ENCODE peak calls at places on chromosomes 7 and 10, in five cellular contexts. One of them, this sample, is unnamed.

GRCh38 chr10:4651404-4652037 is 174.5 kb upstream of the AKR1E2 start:
- DNase-seq in AG09309: no peak
- DNase-seq in skeletal muscle cell: no peak
- DNase-seq in AG04450: no peak
- DNase-seq in SK-N-SH: no peak
- DNase-seq in this sample: no peak

GRCh38 chr7:73433924-73434700 is 534 bp downstream of the FZD9 start:
- DNase-seq in AG04450: no peak
- DNase-seq in skeletal muscle cell: no peak
- DNase-seq in AG09309: no peak
- DNase-seq in SK-N-SH: no peak
- DNase-seq in this sample: no peak

GRCh38 chr10:91144961-91145360 is 75.5 kb upstream of the PCGF5 start:
- DNase-seq in SK-N-SH: no peak
- DNase-seq in skeletal muscle cell: no peak
- DNase-seq in AG09309: no peak
- DNase-seq in AG04450: no peak
- DNase-seq in this sample: no peak

GRCh38 chr10:127921075-127921750 is 14.3 kb downstream of the PTPRE start:
- DNase-seq in SK-N-SH: no peak
- DNase-seq in AG09309: no peak
- DNase-seq in skeletal muscle cell: no peak
- DNase-seq in AG04450: no peak
- DNase-seq in this sample: no peak

GRCh38 chr7:87148332-87148955 is 3.8 kb upstream of the DMTF1 start:
- DNase-seq in AG04450: no peak
- DNase-seq in SK-N-SH: peak
- DNase-seq in AG09309: no peak
- DNase-seq in skeletal muscle cell: peak
- DNase-seq in this sample: peak

GRCh38 chr10:128571745-128572144 is 445.5 kb upstream of the MKI67 start:
- DNase-seq in AG09309: no peak
- DNase-seq in SK-N-SH: no peak
- DNase-seq in AG04450: no peak
- DNase-seq in skeletal muscle cell: no peak
- DNase-seq in this sample: no peak

GRCh38 chr7:135342887-135343286 is 109.2 kb downstream of the STRA8 start:
- DNase-seq in AG04450: no peak
- DNase-seq in skeletal muscle cell: no peak
- DNase-seq in AG09309: no peak
- DNase-seq in SK-N-SH: peak
- DNase-seq in this sample: no peak

GRCh38 chr10:60414877-60415585 is 25.4 kb upstream of the ANK3 start:
- DNase-seq in AG04450: peak
- DNase-seq in SK-N-SH: no peak
- DNase-seq in AG09309: peak
- DNase-seq in skeletal muscle cell: no peak
- DNase-seq in this sample: peak

GRCh38 chr7:132402096-132402495 is 174.2 kb downstream of the PLXNA4 start:
- DNase-seq in skeletal muscle cell: no peak
- DNase-seq in SK-N-SH: no peak
- DNase-seq in AG09309: no peak
- DNase-seq in AG04450: no peak
- DNase-seq in this sample: no peak

GRCh38 chr7:64509583-64509982 is 53.3 kb downstream of the ZNF680 start:
- DNase-seq in AG09309: no peak
- DNase-seq in AG04450: no peak
- DNase-seq in SK-N-SH: no peak
- DNase-seq in skeletal muscle cell: no peak
- DNase-seq in this sample: no peak

GRCh38 chr7:96400518-96400917 is 78.6 kb upstream of the SLC25A13 start:
- DNase-seq in AG09309: no peak
- DNase-seq in SK-N-SH: no peak
- DNase-seq in skeletal muscle cell: no peak
- DNase-seq in AG04450: no peak
- DNase-seq in this sample: no peak

GRCh38 chr7:20030915-20031362 is 186.2 kb downstream of the MACC1 start:
- DNase-seq in SK-N-SH: no peak
- DNase-seq in AG04450: peak
- DNase-seq in AG09309: peak
- DNase-seq in skeletal muscle cell: no peak
- DNase-seq in this sample: peak

GRCh38 chr7:20030417-20030816 is 186.8 kb downstream of the MACC1 start:
- DNase-seq in SK-N-SH: no peak
- DNase-seq in skeletal muscle cell: no peak
- DNase-seq in AG09309: no peak
- DNase-seq in AG04450: no peak
- DNase-seq in this sample: no peak

GRCh38 chr7:20021834-20022233 is 195.3 kb downstream of the MACC1 start:
- DNase-seq in AG09309: no peak
- DNase-seq in AG04450: no peak
- DNase-seq in SK-N-SH: no peak
- DNase-seq in skeletal muscle cell: no peak
- DNase-seq in this sample: no peak

DNA sequence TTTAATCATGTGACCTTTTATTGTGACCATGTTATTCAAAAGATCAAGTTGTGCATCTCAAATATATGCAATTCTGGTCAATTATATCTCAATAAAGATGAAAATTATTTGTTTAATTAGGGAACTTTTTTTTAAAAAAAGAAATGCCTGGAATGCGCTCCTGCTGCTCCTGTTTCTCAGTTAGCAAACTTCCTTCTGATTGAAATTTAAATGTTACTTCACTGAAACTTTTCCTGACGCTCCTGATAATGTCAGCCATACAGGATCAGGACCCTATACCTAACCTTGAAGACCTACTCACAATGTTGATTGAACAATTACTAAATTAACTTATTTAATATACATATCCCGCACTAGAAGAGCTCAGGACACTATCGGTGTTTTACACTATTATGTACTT is 190.4 kb downstream of the MACC1 start:
- DNase-seq in SK-N-SH: no peak
- DNase-seq in AG04450: no peak
- DNase-seq in skeletal muscle cell: no peak
- DNase-seq in AG09309: no peak
- DNase-seq in this sample: no peak
- H3K4me3 ChIP-seq in SK-N-SH: no peak
- H3K4me3 ChIP-seq in AG04450: no peak
- H3K4me3 ChIP-seq in skeletal muscle cell: no peak
- H3K4me3 ChIP-seq in AG09309: no peak
- H3K4me3 ChIP-seq in this sample: no peak

DNA sequence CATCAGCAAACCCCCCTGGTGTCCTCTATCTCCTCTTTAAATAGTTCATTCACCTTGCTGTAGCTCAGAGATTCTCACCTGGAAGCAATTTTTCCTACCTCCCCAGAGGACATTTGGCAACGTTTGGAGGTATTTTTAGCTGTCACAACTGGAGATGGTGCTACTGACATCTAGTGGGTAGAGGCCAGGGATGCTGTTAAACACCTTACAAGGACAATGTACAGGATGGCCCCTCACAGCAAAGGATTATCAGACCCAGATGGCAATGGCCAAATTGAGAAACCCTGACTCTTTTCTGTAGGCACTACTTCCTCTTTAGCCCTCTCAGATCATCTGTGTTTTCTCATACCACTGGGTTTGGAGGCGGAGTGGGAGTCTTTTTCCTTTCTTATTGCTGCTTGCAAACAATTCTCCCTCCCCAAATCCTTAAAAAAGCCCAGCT is 13.2 kb upstream of the TRA2A start:
- DNase-seq in AG04450: no peak
- DNase-seq in AG09309: no peak
- DNase-seq in SK-N-SH: no peak
- DNase-seq in skeletal muscle cell: no peak
- DNase-seq in this sample: no peak
- H3K4me3 ChIP-seq in AG04450: no peak
- H3K4me3 ChIP-seq in AG09309: no peak
- H3K4me3 ChIP-seq in SK-N-SH: no peak
- H3K4me3 ChIP-seq in skeletal muscle cell: no peak
- H3K4me3 ChIP-seq in this sample: no peak

GRCh38 chr10:95354130-95354529 is 63.3 kb upstream of the PDLIM1 start:
- DNase-seq in AG09309: no peak
- DNase-seq in AG04450: no peak
- DNase-seq in skeletal muscle cell: no peak
- DNase-seq in SK-N-SH: no peak
- DNase-seq in this sample: no peak
- H3K4me3 ChIP-seq in AG09309: no peak
- H3K4me3 ChIP-seq in AG04450: no peak
- H3K4me3 ChIP-seq in skeletal muscle cell: no peak
- H3K4me3 ChIP-seq in SK-N-SH: no peak
- H3K4me3 ChIP-seq in this sample: no peak

DNA sequence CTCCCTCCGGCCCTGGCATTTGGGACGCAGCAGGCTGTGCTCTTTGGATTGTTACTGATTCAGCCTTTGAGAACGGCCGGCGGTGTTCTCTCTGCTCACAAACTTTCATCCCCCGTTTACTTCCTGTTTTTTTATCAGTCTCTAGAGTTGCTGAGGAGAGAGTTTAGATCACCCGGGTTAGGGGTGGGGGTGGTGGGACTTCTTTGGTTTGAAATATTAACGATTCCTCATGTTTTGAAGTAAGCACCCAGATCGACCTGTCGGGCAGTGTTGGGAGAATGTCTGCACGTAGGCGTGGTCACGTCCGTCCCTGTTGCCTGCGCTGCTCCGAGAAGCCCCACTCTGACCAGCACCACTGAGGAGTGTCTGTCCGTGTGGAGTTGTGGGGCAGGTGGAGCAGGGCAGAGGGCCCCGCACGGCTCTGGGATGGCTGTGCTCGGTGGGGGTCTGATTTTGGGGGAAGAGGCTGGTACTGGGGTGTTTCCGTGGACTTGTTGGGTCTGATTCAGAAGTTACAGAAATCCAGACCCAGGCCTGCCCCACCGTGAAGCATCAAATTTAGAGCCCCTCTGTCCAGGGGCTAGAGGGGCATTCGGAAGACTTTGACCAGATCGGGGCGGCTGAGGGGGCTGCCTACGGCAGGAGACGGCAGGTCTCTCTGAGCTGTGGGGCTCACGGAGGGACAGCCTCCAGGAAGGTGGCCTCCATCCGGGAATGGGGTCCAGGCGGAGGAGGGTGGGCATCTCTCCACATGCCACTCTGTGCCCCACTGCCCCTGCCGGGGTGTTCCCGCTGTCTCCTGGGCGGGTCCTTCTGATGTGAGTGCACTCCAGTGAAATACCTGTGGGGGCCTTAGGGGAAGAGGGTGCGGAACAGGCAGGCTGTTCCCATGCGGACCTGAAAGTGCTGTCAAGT is 7.4 kb downstream of the INPP5A start:
- DNase-seq in skeletal muscle cell: no peak
- DNase-seq in AG04450: no peak
- DNase-seq in AG09309: no peak
- DNase-seq in SK-N-SH: no peak
- DNase-seq in this sample: no peak
- H3K4me3 ChIP-seq in skeletal muscle cell: no peak
- H3K4me3 ChIP-seq in AG04450: no peak
- H3K4me3 ChIP-seq in AG09309: no peak
- H3K4me3 ChIP-seq in SK-N-SH: no peak
- H3K4me3 ChIP-seq in this sample: no peak

GRCh38 chr10:42960491-42961155 is 116.2 kb upstream of the RET start:
- DNase-seq in AG09309: no peak
- DNase-seq in AG04450: no peak
- DNase-seq in skeletal muscle cell: no peak
- DNase-seq in SK-N-SH: no peak
- DNase-seq in this sample: no peak

GRCh38 chr10:42959833-42960232 is 117.0 kb upstream of the RET start:
- DNase-seq in AG04450: no peak
- DNase-seq in AG09309: no peak
- DNase-seq in SK-N-SH: no peak
- DNase-seq in skeletal muscle cell: no peak
- DNase-seq in this sample: no peak

GRCh38 chr10:42961156-42961589 is 115.7 kb upstream of the RET start:
- DNase-seq in SK-N-SH: no peak
- DNase-seq in skeletal muscle cell: no peak
- DNase-seq in AG04450: no peak
- DNase-seq in AG09309: no peak
- DNase-seq in this sample: no peak

GRCh38 chr10:42955493-42955889 is 121.4 kb upstream of the RET start:
- DNase-seq in skeletal muscle cell: no peak
- DNase-seq in AG04450: no peak
- DNase-seq in SK-N-SH: no peak
- DNase-seq in AG09309: no peak
- DNase-seq in this sample: no peak

GRCh38 chr10:42958142-42958868 is 118.6 kb upstream of the RET start:
- DNase-seq in AG04450: no peak
- DNase-seq in skeletal muscle cell: no peak
- DNase-seq in SK-N-SH: no peak
- DNase-seq in AG09309: no peak
- DNase-seq in this sample: no peak
- H3K4me3 ChIP-seq in AG04450: no peak
- H3K4me3 ChIP-seq in skeletal muscle cell: no peak
- H3K4me3 ChIP-seq in SK-N-SH: no peak
- H3K4me3 ChIP-seq in AG09309: no peak
- H3K4me3 ChIP-seq in this sample: no peak

DNA sequence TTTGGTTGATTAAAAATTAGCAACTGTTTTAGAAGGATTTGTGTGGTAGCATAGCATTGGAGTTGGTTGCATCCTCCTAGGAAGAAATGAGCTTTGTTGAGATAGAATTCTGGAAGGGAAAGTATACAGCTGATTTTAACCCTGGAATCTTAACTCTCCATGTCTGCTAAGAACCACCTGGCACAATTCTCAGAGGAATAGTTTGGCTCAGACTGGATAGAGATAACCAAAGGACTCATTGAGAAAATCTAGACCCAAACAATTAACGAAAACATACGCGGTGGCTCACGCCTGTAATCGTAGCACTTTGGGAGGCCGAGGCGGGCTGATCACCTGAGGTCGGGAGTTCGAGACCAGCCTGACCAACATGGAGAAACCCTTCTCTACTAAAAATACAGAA is 99.1 kb upstream of the AOAH start:
- DNase-seq in skeletal muscle cell: no peak
- DNase-seq in SK-N-SH: no peak
- DNase-seq in AG09309: no peak
- DNase-seq in AG04450: no peak
- DNase-seq in this sample: no peak
- H3K4me3 ChIP-seq in skeletal muscle cell: no peak
- H3K4me3 ChIP-seq in SK-N-SH: no peak
- H3K4me3 ChIP-seq in AG09309: no peak
- H3K4me3 ChIP-seq in AG04450: no peak
- H3K4me3 ChIP-seq in this sample: no peak

DNA sequence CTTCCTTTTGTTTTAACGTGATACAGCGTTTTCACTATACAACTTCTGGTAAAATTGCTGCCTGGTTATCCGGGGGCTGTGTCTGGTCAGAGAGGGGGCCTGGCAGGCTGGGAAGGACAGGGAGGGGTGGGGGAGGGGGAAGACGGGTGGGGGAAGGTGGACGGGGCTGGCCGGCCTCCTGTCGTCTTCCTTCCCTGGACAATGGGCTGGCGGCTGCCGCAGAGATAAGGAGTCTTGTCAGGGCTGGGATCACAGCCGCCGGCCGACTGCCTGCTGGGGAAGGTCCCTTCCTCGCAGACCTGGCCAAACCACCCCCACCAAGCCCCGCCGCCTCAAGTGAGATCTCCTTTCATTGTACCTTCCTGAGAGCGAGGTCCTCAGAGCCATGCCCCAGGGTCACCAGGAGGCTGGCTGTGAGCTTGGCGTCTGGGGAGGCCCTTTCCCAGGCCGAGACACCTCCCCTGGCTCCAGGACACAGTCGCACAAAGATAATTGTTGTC is 151.2 kb upstream of the TNRC18 start:
- DNase-seq in AG04450: no peak
- DNase-seq in skeletal muscle cell: no peak
- DNase-seq in SK-N-SH: peak
- DNase-seq in AG09309: no peak
- DNase-seq in this sample: no peak
- H3K4me3 ChIP-seq in AG04450: no peak
- H3K4me3 ChIP-seq in skeletal muscle cell: no peak
- H3K4me3 ChIP-seq in SK-N-SH: no peak
- H3K4me3 ChIP-seq in AG09309: no peak
- H3K4me3 ChIP-seq in this sample: no peak

GRCh38 chr10:510415-510881 is 179.0 kb downstream of the DIP2C start:
- DNase-seq in AG04450: no peak
- DNase-seq in AG09309: no peak
- DNase-seq in SK-N-SH: no peak
- DNase-seq in skeletal muscle cell: no peak
- DNase-seq in this sample: no peak
- H3K4me3 ChIP-seq in AG04450: no peak
- H3K4me3 ChIP-seq in AG09309: no peak
- H3K4me3 ChIP-seq in SK-N-SH: no peak
- H3K4me3 ChIP-seq in skeletal muscle cell: no peak
- H3K4me3 ChIP-seq in this sample: no peak

This sample was measured in astrocyte of the cerebellum.